ENCODE peak calls at places on chromosomes 5 and 9, in ten cellular contexts. W is activated CD8-positive, alpha-beta T cell treated with anti-CD3 and anti-CD28 coated beads, Interleukin-2, amount 10 ng/mL, durations not matched to agents 7 days and 5 days; Y is right lobe of liver; O is activated naive CD8-positive, alpha-beta T cell treated with anti-CD3 and anti-CD28 coated beads, Interleukin-2, amount 10 ng/mL, durations not matched to agents 7 days and 5 days; I is esophagus mucosa; K is CD4-positive, alpha-beta T cell; L is activated T-cell treated with anti-CD3 and anti-CD28 coated beads, Interleukin-2, amount 50 U/mL, for 72 hours; N is HCT116; D is WTC11; R is natural killer cell. H is an unnamed sample.

GRCh38 chr9:114888599-114888998 is 41.8 kb downstream of the TNFSF8 start:
- ATAC-seq in W (no peak), Y (peak; percentile 62), O (no peak), I (no peak), K (no peak), L (no peak), N (no peak), D (peak; percentile 66), R (no peak), H (no peak)

GRCh38 chr5:149665416-149666163 is 64.5 kb upstream of the PPARGC1B start:
- ATAC-seq in W (no peak), Y (no peak), O (no peak), I (peak; percentile 7), K (no peak), L (no peak), N (no peak), D (no peak), R (no peak), H (no peak)

GRCh38 chr9:120935383-120935857 is 8.8 kb upstream of the TRAF1 start:
- ATAC-seq in W (no peak), Y (peak; percentile 82), O (no peak), I (peak; percentile 93), K (no peak), L (no peak), N (peak; percentile 52), D (no peak), R (no peak), H (no peak)

GRCh38 chr5:6161257-6161656 is 217.1 kb downstream of the MED10 start:
- ATAC-seq in W (no peak), Y (no peak), O (no peak), I (no peak), K (no peak), L (no peak), N (no peak), D (no peak), R (no peak), H (no peak)

GRCh38 chr5:57492632-57493031 is 10.0 kb upstream of the ACTBL2 start:
- ATAC-seq in W (no peak), Y (no peak), O (no peak), I (no peak), K (no peak), L (no peak), N (no peak), D (no peak), R (no peak), H (no peak)

GRCh38 chr5:151208481-151208914 is 15.4 kb downstream of the CCDC69 start:
- ATAC-seq in W (no peak), Y (peak; percentile 44), O (no peak), I (peak; percentile 14), K (no peak), L (no peak), N (no peak), D (no peak), R (no peak), H (no peak)

GRCh38 chr5:59317023-59317771 is 576.3 kb downstream of the PDE4D start:
- ATAC-seq in W (no peak), Y (no peak), O (no peak), I (peak; percentile 35), K (no peak), L (no peak), N (no peak), D (peak; percentile 82), R (no peak), H (no peak)

GRCh38 chr5:53263151-53263550 is 153.6 kb upstream of the MOCS2 start:
- ATAC-seq in W (no peak), Y (no peak), O (no peak), I (no peak), K (no peak), L (no peak), N (no peak), D (no peak), R (no peak), H (no peak)

GRCh38 chr9:115237383-115238087 is 119.6 kb upstream of the TNC start:
- ATAC-seq in W (no peak), Y (no peak), O (no peak), I (no peak), K (no peak), L (no peak), N (no peak), D (no peak), R (no peak), H (no peak)

GRCh38 chr9:111475195-111475594 is 9.0 kb downstream of the ECPAS start:
- ATAC-seq in W (no peak), Y (no peak), O (no peak), I (no peak), K (no peak), L (no peak), N (no peak), D (no peak), R (no peak), H (no peak)

GRCh38 chr5:117761190-117761589 is 1186.6 kb upstream of the SEMA6A start:
- ATAC-seq in W (no peak), Y (no peak), O (no peak), I (no peak), K (no peak), L (no peak), N (no peak), D (peak; percentile 82), R (no peak), H (no peak)

GRCh38 chr9:98168153-98168780 is 24.2 kb downstream of the CORO2A start:
- ATAC-seq in W (no peak), Y (no peak), O (no peak), I (peak; percentile 61), K (no peak), L (no peak), N (no peak), D (no peak), R (no peak), H (no peak)

GRCh38 chr9:108191065-108191464 is 664.7 kb downstream of the ACTL7B start:
- ATAC-seq in W (no peak), Y (no peak), O (no peak), I (no peak), K (no peak), L (no peak), N (no peak), D (no peak), R (no peak), H (no peak)

GRCh38 chr5:126360467-126360866 is 62.7 kb upstream of the GRAMD2B start:
- ATAC-seq in W (no peak), Y (no peak), O (no peak), I (no peak), K (no peak), L (no peak), N (no peak), D (no peak), R (no peak), H (no peak)

GRCh38 chr5:111232311-111233049 is 8.3 kb downstream of the CAMK4 start:
- ATAC-seq in W (peak; percentile 35), Y (no peak), O (peak; percentile 40), I (no peak), K (peak; percentile 41), L (peak; percentile 53), N (no peak), D (no peak), R (peak; percentile 48), H (peak; percentile 9)

GRCh38 chr5:10555134-10555733 is 8.6 kb upstream of the ANKRD33B start:
- ATAC-seq in W (no peak), Y (no peak), O (no peak), I (no peak), K (no peak), L (no peak), N (no peak), D (no peak), R (no peak), H (no peak)

GRCh38 chr5:159430361-159431018 is 100.2 kb upstream of the IL12B start:
- ATAC-seq in W (no peak), Y (no peak), O (no peak), I (no peak), K (no peak), L (no peak), N (no peak), D (no peak), R (no peak), H (no peak)

GRCh38 chr5:157248771-157249475 is 17.0 kb upstream of the CYFIP2 start:
- ATAC-seq in W (peak; percentile 14), Y (no peak), O (peak; percentile 30), I (no peak), K (peak; percentile 36), L (no peak), N (no peak), D (no peak), R (no peak), H (peak; percentile 45)

GRCh38 chr9:27499481-27499880 is 24.6 kb upstream of the IFNK start:
- ATAC-seq in W (no peak), Y (no peak), O (peak; percentile 39), I (peak; percentile 80), K (no peak), L (peak; percentile 74), N (no peak), D (no peak), R (no peak), H (peak; percentile 92)